ENCODE peak calls at places on chromosomes 2 and 18, in seven cellular contexts. One of them, this sample, is unnamed.

GRCh38 chr2:794554-795244 is 117.5 kb upstream of the TMEM18 start:
- DNase-seq in COR-L47: no peak
- DNase-seq in activated naive CD8-positive, alpha-beta T cell treated with anti-CD3 and anti-CD28 coated beads, Interleukin-2, amount 10 ng/mL, durations not matched to agents 7 days and 5 days: no peak
- DNase-seq in memory B cell: no peak
- DNase-seq in fibroblast of villous mesenchyme: no peak
- DNase-seq in cardiac fibroblast: no peak
- DNase-seq in T-cell: no peak
- DNase-seq in this sample: no peak

GRCh38 chr2:49616800-49617199 is 462.5 kb upstream of the FSHR start:
- DNase-seq in COR-L47: peak
- DNase-seq in activated naive CD8-positive, alpha-beta T cell treated with anti-CD3 and anti-CD28 coated beads, Interleukin-2, amount 10 ng/mL, durations not matched to agents 7 days and 5 days: no peak
- DNase-seq in memory B cell: no peak
- DNase-seq in fibroblast of villous mesenchyme: no peak
- DNase-seq in cardiac fibroblast: peak
- DNase-seq in T-cell: no peak
- DNase-seq in this sample: peak

GRCh38 chr2:170869461-170869860 is 52.8 kb downstream of the GAD1 start:
- DNase-seq in COR-L47: no peak
- DNase-seq in activated naive CD8-positive, alpha-beta T cell treated with anti-CD3 and anti-CD28 coated beads, Interleukin-2, amount 10 ng/mL, durations not matched to agents 7 days and 5 days: no peak
- DNase-seq in memory B cell: no peak
- DNase-seq in fibroblast of villous mesenchyme: no peak
- DNase-seq in cardiac fibroblast: no peak
- DNase-seq in T-cell: no peak
- DNase-seq in this sample: no peak

GRCh38 chr2:231714639-231715498 is 6.5 kb downstream of the PTMA start:
- DNase-seq in COR-L47: peak
- DNase-seq in activated naive CD8-positive, alpha-beta T cell treated with anti-CD3 and anti-CD28 coated beads, Interleukin-2, amount 10 ng/mL, durations not matched to agents 7 days and 5 days: peak
- DNase-seq in memory B cell: peak
- DNase-seq in fibroblast of villous mesenchyme: peak
- DNase-seq in cardiac fibroblast: peak
- DNase-seq in T-cell: peak
- DNase-seq in this sample: peak

GRCh38 chr2:44237221-44237620 is 38.1 kb upstream of the SLC3A1 start:
- DNase-seq in COR-L47: no peak
- DNase-seq in activated naive CD8-positive, alpha-beta T cell treated with anti-CD3 and anti-CD28 coated beads, Interleukin-2, amount 10 ng/mL, durations not matched to agents 7 days and 5 days: no peak
- DNase-seq in memory B cell: no peak
- DNase-seq in fibroblast of villous mesenchyme: no peak
- DNase-seq in cardiac fibroblast: no peak
- DNase-seq in T-cell: peak
- DNase-seq in this sample: peak

GRCh38 chr2:30522421-30522820 is 75.4 kb downstream of the LCLAT1 start:
- DNase-seq in COR-L47: no peak
- DNase-seq in activated naive CD8-positive, alpha-beta T cell treated with anti-CD3 and anti-CD28 coated beads, Interleukin-2, amount 10 ng/mL, durations not matched to agents 7 days and 5 days: no peak
- DNase-seq in memory B cell: no peak
- DNase-seq in fibroblast of villous mesenchyme: no peak
- DNase-seq in cardiac fibroblast: no peak
- DNase-seq in T-cell: no peak
- DNase-seq in this sample: no peak

GRCh38 chr2:236688563-236689392 is 119.2 kb downstream of the ACKR3 start:
- DNase-seq in COR-L47: no peak
- DNase-seq in activated naive CD8-positive, alpha-beta T cell treated with anti-CD3 and anti-CD28 coated beads, Interleukin-2, amount 10 ng/mL, durations not matched to agents 7 days and 5 days: no peak
- DNase-seq in memory B cell: no peak
- DNase-seq in fibroblast of villous mesenchyme: no peak
- DNase-seq in cardiac fibroblast: no peak
- DNase-seq in T-cell: no peak
- DNase-seq in this sample: no peak

GRCh38 chr18:53219853-53220252 is 879.9 kb downstream of the DCC start:
- DNase-seq in COR-L47: no peak
- DNase-seq in activated naive CD8-positive, alpha-beta T cell treated with anti-CD3 and anti-CD28 coated beads, Interleukin-2, amount 10 ng/mL, durations not matched to agents 7 days and 5 days: no peak
- DNase-seq in memory B cell: no peak
- DNase-seq in fibroblast of villous mesenchyme: no peak
- DNase-seq in cardiac fibroblast: no peak
- DNase-seq in T-cell: no peak
- DNase-seq in this sample: no peak

GRCh38 chr2:16861154-16861929 is 195.7 kb upstream of the CYRIA start:
- DNase-seq in COR-L47: no peak
- DNase-seq in activated naive CD8-positive, alpha-beta T cell treated with anti-CD3 and anti-CD28 coated beads, Interleukin-2, amount 10 ng/mL, durations not matched to agents 7 days and 5 days: no peak
- DNase-seq in memory B cell: no peak
- DNase-seq in fibroblast of villous mesenchyme: peak
- DNase-seq in cardiac fibroblast: peak
- DNase-seq in T-cell: no peak
- DNase-seq in this sample: no peak

GRCh38 chr18:61308795-61309393 is 24.3 kb upstream of the CDH20 start:
- DNase-seq in COR-L47: no peak
- DNase-seq in activated naive CD8-positive, alpha-beta T cell treated with anti-CD3 and anti-CD28 coated beads, Interleukin-2, amount 10 ng/mL, durations not matched to agents 7 days and 5 days: no peak
- DNase-seq in memory B cell: no peak
- DNase-seq in fibroblast of villous mesenchyme: no peak
- DNase-seq in cardiac fibroblast: peak
- DNase-seq in T-cell: no peak
- DNase-seq in this sample: no peak

GRCh38 chr2:144914622-144915230 is 394.8 kb upstream of the ZEB2 start:
- DNase-seq in COR-L47: no peak
- DNase-seq in activated naive CD8-positive, alpha-beta T cell treated with anti-CD3 and anti-CD28 coated beads, Interleukin-2, amount 10 ng/mL, durations not matched to agents 7 days and 5 days: no peak
- DNase-seq in memory B cell: no peak
- DNase-seq in fibroblast of villous mesenchyme: no peak
- DNase-seq in cardiac fibroblast: no peak
- DNase-seq in T-cell: no peak
- DNase-seq in this sample: no peak

GRCh38 chr2:129923265-129924141 is 56.0 kb upstream of the RAB6C start:
- DNase-seq in COR-L47: peak
- DNase-seq in activated naive CD8-positive, alpha-beta T cell treated with anti-CD3 and anti-CD28 coated beads, Interleukin-2, amount 10 ng/mL, durations not matched to agents 7 days and 5 days: no peak
- DNase-seq in memory B cell: no peak
- DNase-seq in fibroblast of villous mesenchyme: peak
- DNase-seq in cardiac fibroblast: peak
- DNase-seq in T-cell: no peak
- DNase-seq in this sample: peak

GRCh38 chr18:68696937-68697336 is 18.0 kb downstream of the TMX3 start:
- DNase-seq in COR-L47: no peak
- DNase-seq in activated naive CD8-positive, alpha-beta T cell treated with anti-CD3 and anti-CD28 coated beads, Interleukin-2, amount 10 ng/mL, durations not matched to agents 7 days and 5 days: no peak
- DNase-seq in memory B cell: no peak
- DNase-seq in fibroblast of villous mesenchyme: no peak
- DNase-seq in cardiac fibroblast: no peak
- DNase-seq in T-cell: no peak
- DNase-seq in this sample: no peak

GRCh38 chr2:239938651-239939486 is 86.3 kb downstream of the NDUFA10 start:
- DNase-seq in COR-L47: no peak
- DNase-seq in activated naive CD8-positive, alpha-beta T cell treated with anti-CD3 and anti-CD28 coated beads, Interleukin-2, amount 10 ng/mL, durations not matched to agents 7 days and 5 days: peak
- DNase-seq in memory B cell: no peak
- DNase-seq in fibroblast of villous mesenchyme: no peak
- DNase-seq in cardiac fibroblast: no peak
- DNase-seq in T-cell: no peak
- DNase-seq in this sample: no peak

GRCh38 chr2:18149660-18150246 is 271.3 kb downstream of the KCNS3 start:
- DNase-seq in COR-L47: peak
- DNase-seq in activated naive CD8-positive, alpha-beta T cell treated with anti-CD3 and anti-CD28 coated beads, Interleukin-2, amount 10 ng/mL, durations not matched to agents 7 days and 5 days: no peak
- DNase-seq in memory B cell: no peak
- DNase-seq in fibroblast of villous mesenchyme: peak
- DNase-seq in cardiac fibroblast: peak
- DNase-seq in T-cell: no peak
- DNase-seq in this sample: peak

GRCh38 chr2:233025706-233026105 is 6.8 kb upstream of the NEU2 start:
- DNase-seq in COR-L47: no peak
- DNase-seq in activated naive CD8-positive, alpha-beta T cell treated with anti-CD3 and anti-CD28 coated beads, Interleukin-2, amount 10 ng/mL, durations not matched to agents 7 days and 5 days: no peak
- DNase-seq in memory B cell: no peak
- DNase-seq in fibroblast of villous mesenchyme: no peak
- DNase-seq in cardiac fibroblast: peak
- DNase-seq in T-cell: no peak
- DNase-seq in this sample: no peak

GRCh38 chr2:14418110-14418509 is 214.4 kb upstream of the LRATD1 start:
- DNase-seq in COR-L47: no peak
- DNase-seq in activated naive CD8-positive, alpha-beta T cell treated with anti-CD3 and anti-CD28 coated beads, Interleukin-2, amount 10 ng/mL, durations not matched to agents 7 days and 5 days: no peak
- DNase-seq in memory B cell: no peak
- DNase-seq in fibroblast of villous mesenchyme: no peak
- DNase-seq in cardiac fibroblast: peak
- DNase-seq in T-cell: no peak
- DNase-seq in this sample: no peak

GRCh38 chr2:16102976-16103380 is 162.6 kb downstream of the MYCN start:
- DNase-seq in COR-L47: no peak
- DNase-seq in activated naive CD8-positive, alpha-beta T cell treated with anti-CD3 and anti-CD28 coated beads, Interleukin-2, amount 10 ng/mL, durations not matched to agents 7 days and 5 days: no peak
- DNase-seq in memory B cell: no peak
- DNase-seq in fibroblast of villous mesenchyme: no peak
- DNase-seq in cardiac fibroblast: no peak
- DNase-seq in T-cell: no peak
- DNase-seq in this sample: no peak

GRCh38 chr2:173448938-173449471 is 94.3 kb downstream of the CDCA7 start:
- DNase-seq in COR-L47: peak
- DNase-seq in activated naive CD8-positive, alpha-beta T cell treated with anti-CD3 and anti-CD28 coated beads, Interleukin-2, amount 10 ng/mL, durations not matched to agents 7 days and 5 days: peak
- DNase-seq in memory B cell: peak
- DNase-seq in fibroblast of villous mesenchyme: peak
- DNase-seq in cardiac fibroblast: peak
- DNase-seq in T-cell: peak
- DNase-seq in this sample: peak

GRCh38 chr2:177914247-177914646 is 158.3 kb downstream of the PDE11A start:
- DNase-seq in COR-L47: no peak
- DNase-seq in activated naive CD8-positive, alpha-beta T cell treated with anti-CD3 and anti-CD28 coated beads, Interleukin-2, amount 10 ng/mL, durations not matched to agents 7 days and 5 days: no peak
- DNase-seq in memory B cell: no peak
- DNase-seq in fibroblast of villous mesenchyme: no peak
- DNase-seq in cardiac fibroblast: no peak
- DNase-seq in T-cell: no peak
- DNase-seq in this sample: no peak

GRCh38 chr18:21598726-21599584 is 1.5 kb downstream of the ESCO1 start:
- DNase-seq in COR-L47: peak
- DNase-seq in activated naive CD8-positive, alpha-beta T cell treated with anti-CD3 and anti-CD28 coated beads, Interleukin-2, amount 10 ng/mL, durations not matched to agents 7 days and 5 days: no peak
- DNase-seq in memory B cell: no peak
- DNase-seq in fibroblast of villous mesenchyme: no peak
- DNase-seq in cardiac fibroblast: peak
- DNase-seq in T-cell: no peak
- DNase-seq in this sample: no peak

GRCh38 chr18:58784601-58785137 is 80.0 kb upstream of the ZNF532 start:
- DNase-seq in COR-L47: peak
- DNase-seq in activated naive CD8-positive, alpha-beta T cell treated with anti-CD3 and anti-CD28 coated beads, Interleukin-2, amount 10 ng/mL, durations not matched to agents 7 days and 5 days: no peak
- DNase-seq in memory B cell: no peak
- DNase-seq in fibroblast of villous mesenchyme: peak
- DNase-seq in cardiac fibroblast: peak
- DNase-seq in T-cell: no peak
- DNase-seq in this sample: no peak

GRCh38 chr2:209875270-209875669 is 103.6 kb downstream of the UNC80 start:
- DNase-seq in COR-L47: no peak
- DNase-seq in activated naive CD8-positive, alpha-beta T cell treated with anti-CD3 and anti-CD28 coated beads, Interleukin-2, amount 10 ng/mL, durations not matched to agents 7 days and 5 days: no peak
- DNase-seq in memory B cell: no peak
- DNase-seq in fibroblast of villous mesenchyme: no peak
- DNase-seq in cardiac fibroblast: no peak
- DNase-seq in T-cell: no peak
- DNase-seq in this sample: no peak

GRCh38 chr2:67210430-67210829 is 186.7 kb upstream of the ETAA1 start:
- DNase-seq in COR-L47: no peak
- DNase-seq in activated naive CD8-positive, alpha-beta T cell treated with anti-CD3 and anti-CD28 coated beads, Interleukin-2, amount 10 ng/mL, durations not matched to agents 7 days and 5 days: no peak
- DNase-seq in memory B cell: no peak
- DNase-seq in fibroblast of villous mesenchyme: no peak
- DNase-seq in cardiac fibroblast: no peak
- DNase-seq in T-cell: no peak
- DNase-seq in this sample: no peak

GRCh38 chr2:156455366-156455975 is 19.3 kb downstream of the GPD2 start:
- DNase-seq in COR-L47: no peak
- DNase-seq in activated naive CD8-positive, alpha-beta T cell treated with anti-CD3 and anti-CD28 coated beads, Interleukin-2, amount 10 ng/mL, durations not matched to agents 7 days and 5 days: no peak
- DNase-seq in memory B cell: no peak
- DNase-seq in fibroblast of villous mesenchyme: no peak
- DNase-seq in cardiac fibroblast: peak
- DNase-seq in T-cell: no peak
- DNase-seq in this sample: no peak

GRCh38 chr18:79583984-79584401 is 95.6 kb upstream of the CTDP1 start:
- DNase-seq in COR-L47: peak
- DNase-seq in activated naive CD8-positive, alpha-beta T cell treated with anti-CD3 and anti-CD28 coated beads, Interleukin-2, amount 10 ng/mL, durations not matched to agents 7 days and 5 days: peak
- DNase-seq in memory B cell: no peak
- DNase-seq in fibroblast of villous mesenchyme: no peak
- DNase-seq in cardiac fibroblast: no peak
- DNase-seq in T-cell: no peak
- DNase-seq in this sample: no peak

GRCh38 chr2:3692375-3692774 is 11.0 kb upstream of the DCDC2C start:
- DNase-seq in COR-L47: peak
- DNase-seq in activated naive CD8-positive, alpha-beta T cell treated with anti-CD3 and anti-CD28 coated beads, Interleukin-2, amount 10 ng/mL, durations not matched to agents 7 days and 5 days: no peak
- DNase-seq in memory B cell: no peak
- DNase-seq in fibroblast of villous mesenchyme: peak
- DNase-seq in cardiac fibroblast: peak
- DNase-seq in T-cell: no peak
- DNase-seq in this sample: no peak

GRCh38 chr2:11122380-11122779 is 32.9 kb upstream of the SLC66A3 start:
- DNase-seq in COR-L47: no peak
- DNase-seq in activated naive CD8-positive, alpha-beta T cell treated with anti-CD3 and anti-CD28 coated beads, Interleukin-2, amount 10 ng/mL, durations not matched to agents 7 days and 5 days: no peak
- DNase-seq in memory B cell: no peak
- DNase-seq in fibroblast of villous mesenchyme: no peak
- DNase-seq in cardiac fibroblast: no peak
- DNase-seq in T-cell: no peak
- DNase-seq in this sample: no peak

GRCh38 chr18:70559446-70559845 is 270.6 kb downstream of the SOCS6 start:
- DNase-seq in COR-L47: no peak
- DNase-seq in activated naive CD8-positive, alpha-beta T cell treated with anti-CD3 and anti-CD28 coated beads, Interleukin-2, amount 10 ng/mL, durations not matched to agents 7 days and 5 days: no peak
- DNase-seq in memory B cell: no peak
- DNase-seq in fibroblast of villous mesenchyme: no peak
- DNase-seq in cardiac fibroblast: no peak
- DNase-seq in T-cell: no peak
- DNase-seq in this sample: no peak

GRCh38 chr2:209472386-209472832 is 48.6 kb downstream of the MAP2 start:
- DNase-seq in COR-L47: no peak
- DNase-seq in activated naive CD8-positive, alpha-beta T cell treated with anti-CD3 and anti-CD28 coated beads, Interleukin-2, amount 10 ng/mL, durations not matched to agents 7 days and 5 days: no peak
- DNase-seq in memory B cell: no peak
- DNase-seq in fibroblast of villous mesenchyme: peak
- DNase-seq in cardiac fibroblast: peak
- DNase-seq in T-cell: no peak
- DNase-seq in this sample: no peak

GRCh38 chr18:6294119-6294784 is 120.5 kb downstream of the L3MBTL4 start:
- DNase-seq in COR-L47: no peak
- DNase-seq in activated naive CD8-positive, alpha-beta T cell treated with anti-CD3 and anti-CD28 coated beads, Interleukin-2, amount 10 ng/mL, durations not matched to agents 7 days and 5 days: no peak
- DNase-seq in memory B cell: no peak
- DNase-seq in fibroblast of villous mesenchyme: no peak
- DNase-seq in cardiac fibroblast: no peak
- DNase-seq in T-cell: no peak
- DNase-seq in this sample: peak

GRCh38 chr2:149473538-149473937 is 114.0 kb downstream of the MMADHC start:
- DNase-seq in COR-L47: no peak
- DNase-seq in activated naive CD8-positive, alpha-beta T cell treated with anti-CD3 and anti-CD28 coated beads, Interleukin-2, amount 10 ng/mL, durations not matched to agents 7 days and 5 days: no peak
- DNase-seq in memory B cell: no peak
- DNase-seq in fibroblast of villous mesenchyme: no peak
- DNase-seq in cardiac fibroblast: no peak
- DNase-seq in T-cell: no peak
- DNase-seq in this sample: no peak

GRCh38 chr2:106886916-106887758 is 1.2 kb upstream of the ST6GAL2 start:
- DNase-seq in COR-L47: peak
- DNase-seq in activated naive CD8-positive, alpha-beta T cell treated with anti-CD3 and anti-CD28 coated beads, Interleukin-2, amount 10 ng/mL, durations not matched to agents 7 days and 5 days: peak
- DNase-seq in memory B cell: no peak
- DNase-seq in fibroblast of villous mesenchyme: peak
- DNase-seq in cardiac fibroblast: peak
- DNase-seq in T-cell: no peak
- DNase-seq in this sample: no peak

GRCh38 chr18:48152549-48152948 is 222.1 kb upstream of the SMAD2 start:
- DNase-seq in COR-L47: no peak
- DNase-seq in activated naive CD8-positive, alpha-beta T cell treated with anti-CD3 and anti-CD28 coated beads, Interleukin-2, amount 10 ng/mL, durations not matched to agents 7 days and 5 days: no peak
- DNase-seq in memory B cell: no peak
- DNase-seq in fibroblast of villous mesenchyme: peak
- DNase-seq in cardiac fibroblast: peak
- DNase-seq in T-cell: no peak
- DNase-seq in this sample: no peak

GRCh38 chr18:9961031-9961430 is 47.2 kb downstream of the VAPA start:
- DNase-seq in COR-L47: no peak
- DNase-seq in activated naive CD8-positive, alpha-beta T cell treated with anti-CD3 and anti-CD28 coated beads, Interleukin-2, amount 10 ng/mL, durations not matched to agents 7 days and 5 days: no peak
- DNase-seq in memory B cell: no peak
- DNase-seq in fibroblast of villous mesenchyme: peak
- DNase-seq in cardiac fibroblast: no peak
- DNase-seq in T-cell: no peak
- DNase-seq in this sample: no peak

This sample was measured in MM.1S.